ENCODE peak calls at places on chromosomes 13 and 19, in seven cellular contexts. J is mucosa of descending colon; W is occipital lobe; P is activated CD8-positive, alpha-beta memory T cell treated with anti-CD3 and anti-CD28 coated beads, Interleukin-2, amount 10 ng/mL, durations not matched to agents 7 days and 5 days; T is iPS-NIHi11; C is RWPE1; S is suprapubic skin. B is an unnamed sample.

GRCh38 chr13:93409001-93409400 is 182.4 kb downstream of the GPC6 start:
- DNase-seq in J (no peak), W (no peak), P (no peak), T (no peak), C (no peak), S (no peak), B (no peak)

GRCh38 chr13:46124967-46125933 is 20.4 kb upstream of the CPB2 start:
- DNase-seq in J (no peak), W (no peak), P (no peak), T (no peak), C (no peak), S (no peak), B (no peak)

GRCh38 chr19:30596813-30597399 is 224.7 kb downstream of the ZNF536 start:
- DNase-seq in J (no peak), W (no peak), P (no peak), T (peak), C (no peak), S (no peak), B (no peak)

GRCh38 chr19:45468803-45469131 is 971 bp downstream of the FOSB start:
- DNase-seq in J (no peak), W (no peak), P (no peak), T (peak), C (no peak), S (no peak), B (no peak)

GRCh38 chr19:8475005-8475404 is 27.4 kb downstream of the PRAM1 start:
- DNase-seq in J (no peak), W (no peak), P (no peak), T (no peak), C (no peak), S (no peak), B (no peak)

GRCh38 chr13:80574113-80574512 is 233.2 kb upstream of the SPRY2 start:
- DNase-seq in J (no peak), W (no peak), P (no peak), T (no peak), C (no peak), S (no peak), B (no peak)

GRCh38 chr13:50080158-50080855 is 65.1 kb downstream of the KCNRG start:
- DNase-seq in J (no peak), W (no peak), P (peak), T (no peak), C (no peak), S (no peak), B (peak)

GRCh38 chr19:44308011-44308410 is 3.2 kb upstream of the ZNF235 start:
- DNase-seq in J (no peak), W (no peak), P (no peak), T (no peak), C (no peak), S (no peak), B (no peak)

GRCh38 chr19:45653634-45654033 is 14.4 kb upstream of the GIPR start:
- DNase-seq in J (no peak), W (no peak), P (no peak), T (no peak), C (no peak), S (no peak), B (peak)

GRCh38 chr19:17931532-17932191 is 1.2 kb upstream of the CCDC124 start:
- DNase-seq in J (no peak), W (no peak), P (no peak), T (peak), C (no peak), S (no peak), B (no peak)

GRCh38 chr13:113763254-113763653 is 4.2 kb downstream of the TMEM255B start:
- DNase-seq in J (no peak), W (no peak), P (no peak), T (no peak), C (no peak), S (no peak), B (no peak)

GRCh38 chr19:39052243-39052746 is 19.9 kb upstream of the FBXO27 start:
- DNase-seq in J (peak), W (peak), P (peak), T (peak), C (no peak), S (no peak), B (peak)